ENCODE peak calls at places on chromosomes 13 and 19, in ten cellular contexts. One of them, this sample, is unnamed.

GRCh38 chr19:19064811-19065745 is 1.3 kb downstream of the SLC25A42 start:
- DNase-seq in amniotic epithelial cell: no peak
- DNase-seq in NCI-H226: no peak
- DNase-seq in HAP-1: no peak
- DNase-seq in C1 segment of cervical spinal cord: no peak
- DNase-seq in DMS153: no peak
- DNase-seq in glutamatergic neuron: peak
- DNase-seq in stimulated activated CD4-positive, alpha-beta T cell treated with anti-CD3 and anti-CD28 coated beads, Interleukin-15, amount 100 ng/mL, for 24 hours: peak
- DNase-seq in NCI-H1694 treated with DMSO at 0.1 percent for 48 hours: no peak
- DNase-seq in colonic mucosa: peak
- DNase-seq in this sample: no peak

GRCh38 chr19:40006273-40006691 is 9.4 kb downstream of the ZNF546 start:
- DNase-seq in colonic mucosa: no peak
- DNase-seq in amniotic epithelial cell: peak
- DNase-seq in DMS153: no peak
- DNase-seq in NCI-H226: peak
- DNase-seq in NCI-H1694 treated with DMSO at 0.1 percent for 48 hours: no peak
- DNase-seq in C1 segment of cervical spinal cord: no peak
- DNase-seq in HAP-1: no peak
- DNase-seq in stimulated activated CD4-positive, alpha-beta T cell treated with anti-CD3 and anti-CD28 coated beads, Interleukin-15, amount 100 ng/mL, for 24 hours: no peak
- DNase-seq in glutamatergic neuron: no peak
- DNase-seq in this sample: no peak

GRCh38 chr19:49264258-49264657 is 60.7 kb downstream of the SLC6A16 start:
- DNase-seq in NCI-H1694 treated with DMSO at 0.1 percent for 48 hours: no peak
- DNase-seq in stimulated activated CD4-positive, alpha-beta T cell treated with anti-CD3 and anti-CD28 coated beads, Interleukin-15, amount 100 ng/mL, for 24 hours: no peak
- DNase-seq in NCI-H226: no peak
- DNase-seq in C1 segment of cervical spinal cord: no peak
- DNase-seq in glutamatergic neuron: no peak
- DNase-seq in HAP-1: no peak
- DNase-seq in DMS153: no peak
- DNase-seq in colonic mucosa: no peak
- DNase-seq in amniotic epithelial cell: no peak
- DNase-seq in this sample: no peak

GRCh38 chr13:78100481-78100880 is 181.8 kb upstream of the EDNRB start:
- DNase-seq in amniotic epithelial cell: no peak
- DNase-seq in stimulated activated CD4-positive, alpha-beta T cell treated with anti-CD3 and anti-CD28 coated beads, Interleukin-15, amount 100 ng/mL, for 24 hours: no peak
- DNase-seq in glutamatergic neuron: no peak
- DNase-seq in HAP-1: no peak
- DNase-seq in colonic mucosa: no peak
- DNase-seq in DMS153: no peak
- DNase-seq in NCI-H1694 treated with DMSO at 0.1 percent for 48 hours: no peak
- DNase-seq in NCI-H226: no peak
- DNase-seq in C1 segment of cervical spinal cord: no peak
- DNase-seq in this sample: no peak

GRCh38 chr13:97951376-97951775 is 2.1 kb upstream of the IPO5 start:
- DNase-seq in C1 segment of cervical spinal cord: no peak
- DNase-seq in HAP-1: no peak
- DNase-seq in stimulated activated CD4-positive, alpha-beta T cell treated with anti-CD3 and anti-CD28 coated beads, Interleukin-15, amount 100 ng/mL, for 24 hours: no peak
- DNase-seq in glutamatergic neuron: no peak
- DNase-seq in NCI-H226: no peak
- DNase-seq in DMS153: no peak
- DNase-seq in colonic mucosa: no peak
- DNase-seq in NCI-H1694 treated with DMSO at 0.1 percent for 48 hours: no peak
- DNase-seq in amniotic epithelial cell: no peak
- DNase-seq in this sample: no peak

GRCh38 chr13:44884076-44884729 is 105.1 kb downstream of the NUFIP1 start:
- DNase-seq in NCI-H1694 treated with DMSO at 0.1 percent for 48 hours: no peak
- DNase-seq in NCI-H226: peak
- DNase-seq in stimulated activated CD4-positive, alpha-beta T cell treated with anti-CD3 and anti-CD28 coated beads, Interleukin-15, amount 100 ng/mL, for 24 hours: no peak
- DNase-seq in DMS153: no peak
- DNase-seq in C1 segment of cervical spinal cord: no peak
- DNase-seq in amniotic epithelial cell: peak
- DNase-seq in HAP-1: no peak
- DNase-seq in colonic mucosa: no peak
- DNase-seq in glutamatergic neuron: no peak
- DNase-seq in this sample: no peak

GRCh38 chr13:36919206-36919832 is 719 bp downstream of the SMAD9 start:
- DNase-seq in DMS153: no peak
- DNase-seq in HAP-1: peak
- DNase-seq in C1 segment of cervical spinal cord: peak
- DNase-seq in amniotic epithelial cell: peak
- DNase-seq in glutamatergic neuron: peak
- DNase-seq in stimulated activated CD4-positive, alpha-beta T cell treated with anti-CD3 and anti-CD28 coated beads, Interleukin-15, amount 100 ng/mL, for 24 hours: peak
- DNase-seq in colonic mucosa: peak
- DNase-seq in NCI-H226: no peak
- DNase-seq in NCI-H1694 treated with DMSO at 0.1 percent for 48 hours: peak
- DNase-seq in this sample: no peak

GRCh38 chr13:72754111-72754510 is 26.4 kb downstream of the BORA start:
- DNase-seq in HAP-1: no peak
- DNase-seq in colonic mucosa: no peak
- DNase-seq in stimulated activated CD4-positive, alpha-beta T cell treated with anti-CD3 and anti-CD28 coated beads, Interleukin-15, amount 100 ng/mL, for 24 hours: no peak
- DNase-seq in amniotic epithelial cell: no peak
- DNase-seq in DMS153: no peak
- DNase-seq in NCI-H1694 treated with DMSO at 0.1 percent for 48 hours: no peak
- DNase-seq in glutamatergic neuron: no peak
- DNase-seq in NCI-H226: no peak
- DNase-seq in C1 segment of cervical spinal cord: no peak
- DNase-seq in this sample: no peak

GRCh38 chr19:46776927-46777911 is 11.2 kb downstream of the SLC1A5 start:
- DNase-seq in glutamatergic neuron: no peak
- DNase-seq in colonic mucosa: no peak
- DNase-seq in amniotic epithelial cell: no peak
- DNase-seq in HAP-1: no peak
- DNase-seq in stimulated activated CD4-positive, alpha-beta T cell treated with anti-CD3 and anti-CD28 coated beads, Interleukin-15, amount 100 ng/mL, for 24 hours: peak
- DNase-seq in NCI-H1694 treated with DMSO at 0.1 percent for 48 hours: no peak
- DNase-seq in C1 segment of cervical spinal cord: no peak
- DNase-seq in DMS153: no peak
- DNase-seq in NCI-H226: no peak
- DNase-seq in this sample: no peak

GRCh38 chr19:46494936-46495788 is 505 bp downstream of the PNMA8B start:
- DNase-seq in amniotic epithelial cell: no peak
- DNase-seq in NCI-H1694 treated with DMSO at 0.1 percent for 48 hours: no peak
- DNase-seq in stimulated activated CD4-positive, alpha-beta T cell treated with anti-CD3 and anti-CD28 coated beads, Interleukin-15, amount 100 ng/mL, for 24 hours: no peak
- DNase-seq in C1 segment of cervical spinal cord: peak
- DNase-seq in DMS153: no peak
- DNase-seq in NCI-H226: no peak
- DNase-seq in glutamatergic neuron: no peak
- DNase-seq in HAP-1: no peak
- DNase-seq in colonic mucosa: no peak
- DNase-seq in this sample: no peak

GRCh38 chr13:80802946-80803345 is 462.0 kb upstream of the SPRY2 start:
- DNase-seq in DMS153: no peak
- DNase-seq in HAP-1: no peak
- DNase-seq in NCI-H226: no peak
- DNase-seq in glutamatergic neuron: no peak
- DNase-seq in NCI-H1694 treated with DMSO at 0.1 percent for 48 hours: no peak
- DNase-seq in amniotic epithelial cell: no peak
- DNase-seq in C1 segment of cervical spinal cord: no peak
- DNase-seq in colonic mucosa: no peak
- DNase-seq in stimulated activated CD4-positive, alpha-beta T cell treated with anti-CD3 and anti-CD28 coated beads, Interleukin-15, amount 100 ng/mL, for 24 hours: no peak
- DNase-seq in this sample: no peak

GRCh38 chr19:32910094-32910493 is 40.5 kb upstream of the SLC7A9 start:
- DNase-seq in colonic mucosa: no peak
- DNase-seq in glutamatergic neuron: no peak
- DNase-seq in C1 segment of cervical spinal cord: no peak
- DNase-seq in amniotic epithelial cell: no peak
- DNase-seq in stimulated activated CD4-positive, alpha-beta T cell treated with anti-CD3 and anti-CD28 coated beads, Interleukin-15, amount 100 ng/mL, for 24 hours: no peak
- DNase-seq in NCI-H1694 treated with DMSO at 0.1 percent for 48 hours: no peak
- DNase-seq in NCI-H226: no peak
- DNase-seq in DMS153: no peak
- DNase-seq in HAP-1: no peak
- DNase-seq in this sample: no peak

GRCh38 chr19:1362385-1363257 is 21.1 kb upstream of the NDUFS7 start:
- DNase-seq in NCI-H1694 treated with DMSO at 0.1 percent for 48 hours: no peak
- DNase-seq in stimulated activated CD4-positive, alpha-beta T cell treated with anti-CD3 and anti-CD28 coated beads, Interleukin-15, amount 100 ng/mL, for 24 hours: no peak
- DNase-seq in C1 segment of cervical spinal cord: no peak
- DNase-seq in HAP-1: no peak
- DNase-seq in DMS153: no peak
- DNase-seq in colonic mucosa: no peak
- DNase-seq in NCI-H226: no peak
- DNase-seq in glutamatergic neuron: no peak
- DNase-seq in amniotic epithelial cell: no peak
- DNase-seq in this sample: no peak

GRCh38 chr19:38634757-38635482 is 12.5 kb upstream of the ACTN4 start:
- DNase-seq in NCI-H1694 treated with DMSO at 0.1 percent for 48 hours: peak
- DNase-seq in DMS153: no peak
- DNase-seq in stimulated activated CD4-positive, alpha-beta T cell treated with anti-CD3 and anti-CD28 coated beads, Interleukin-15, amount 100 ng/mL, for 24 hours: peak
- DNase-seq in amniotic epithelial cell: peak
- DNase-seq in NCI-H226: peak
- DNase-seq in colonic mucosa: peak
- DNase-seq in C1 segment of cervical spinal cord: peak
- DNase-seq in HAP-1: no peak
- DNase-seq in glutamatergic neuron: peak
- DNase-seq in this sample: peak

GRCh38 chr19:30344446-30345425 is 27.4 kb upstream of the ZNF536 start:
- DNase-seq in C1 segment of cervical spinal cord: no peak
- DNase-seq in NCI-H1694 treated with DMSO at 0.1 percent for 48 hours: no peak
- DNase-seq in DMS153: no peak
- DNase-seq in NCI-H226: no peak
- DNase-seq in colonic mucosa: no peak
- DNase-seq in amniotic epithelial cell: no peak
- DNase-seq in stimulated activated CD4-positive, alpha-beta T cell treated with anti-CD3 and anti-CD28 coated beads, Interleukin-15, amount 100 ng/mL, for 24 hours: no peak
- DNase-seq in glutamatergic neuron: no peak
- DNase-seq in HAP-1: no peak
- DNase-seq in this sample: no peak

This sample was measured in substantia nigra.